ENCODE peak calls at places on chromosomes 7 and 10, in seven cellular contexts. One of them, this sample, is unnamed.

GRCh38 chr10:29663718-29664117 is 28.9 kb upstream of the SVIL start:
- DNase-seq in breast epithelium: no peak
- DNase-seq in IMR-90: no peak
- DNase-seq in cardiac muscle cell: no peak
- DNase-seq in spleen: no peak
- DNase-seq in left ventricle myocardium inferior: no peak
- DNase-seq in K562: no peak
- DNase-seq in this sample: no peak

GRCh38 chr7:7719235-7719634 is 828 bp upstream of the RPA3 start:
- DNase-seq in K562: no peak
- DNase-seq in left ventricle myocardium inferior: no peak
- DNase-seq in breast epithelium: no peak
- DNase-seq in cardiac muscle cell: peak; percentile 87
- DNase-seq in IMR-90: peak; percentile 99
- DNase-seq in spleen: no peak
- DNase-seq in this sample: no peak

GRCh38 chr10:77626266-77626935 is 11.2 kb downstream of the KCNMA1 start:
- DNase-seq in spleen: no peak
- DNase-seq in IMR-90: no peak
- DNase-seq in left ventricle myocardium inferior: no peak
- DNase-seq in cardiac muscle cell: no peak
- DNase-seq in breast epithelium: no peak
- DNase-seq in K562: no peak
- DNase-seq in this sample: no peak

GRCh38 chr7:538764-539685 is 19.4 kb upstream of the PDGFA start:
- DNase-seq in K562: no peak
- DNase-seq in IMR-90: no peak
- DNase-seq in left ventricle myocardium inferior: no peak
- DNase-seq in spleen: no peak
- DNase-seq in cardiac muscle cell: no peak
- DNase-seq in breast epithelium: no peak
- DNase-seq in this sample: peak; percentile 72

GRCh38 chr7:111051832-111052231 is 39.1 kb upstream of the LRRN3 start:
- DNase-seq in left ventricle myocardium inferior: no peak
- DNase-seq in spleen: no peak
- DNase-seq in cardiac muscle cell: no peak
- DNase-seq in K562: no peak
- DNase-seq in IMR-90: no peak
- DNase-seq in breast epithelium: no peak
- DNase-seq in this sample: no peak

GRCh38 chr10:29181936-29182335 is 106.9 kb upstream of the LYZL1 start:
- DNase-seq in cardiac muscle cell: no peak
- DNase-seq in K562: no peak
- DNase-seq in breast epithelium: no peak
- DNase-seq in IMR-90: peak; percentile 8
- DNase-seq in spleen: no peak
- DNase-seq in left ventricle myocardium inferior: no peak
- DNase-seq in this sample: no peak

GRCh38 chr7:17298840-17299476 is 506 bp downstream of the AHR start:
- DNase-seq in K562: no peak
- DNase-seq in spleen: peak; percentile 92
- DNase-seq in left ventricle myocardium inferior: peak; percentile 48
- DNase-seq in IMR-90: peak; percentile 12
- DNase-seq in cardiac muscle cell: peak; percentile 48
- DNase-seq in breast epithelium: peak; percentile 54
- DNase-seq in this sample: peak; percentile 86

GRCh38 chr7:48091506-48092433 is 2.7 kb downstream of the UPP1 start:
- DNase-seq in breast epithelium: no peak
- DNase-seq in left ventricle myocardium inferior: no peak
- DNase-seq in cardiac muscle cell: no peak
- DNase-seq in spleen: peak; percentile 61
- DNase-seq in K562: no peak
- DNase-seq in IMR-90: no peak
- DNase-seq in this sample: peak; percentile 40

GRCh38 chr7:73706122-73707044 is 13.1 kb downstream of the STX1A start:
- DNase-seq in IMR-90: peak; percentile 52
- DNase-seq in breast epithelium: no peak
- DNase-seq in spleen: no peak
- DNase-seq in K562: no peak
- DNase-seq in cardiac muscle cell: no peak
- DNase-seq in left ventricle myocardium inferior: no peak
- DNase-seq in this sample: no peak

GRCh38 chr7:44060948-44061644 is 4.3 kb downstream of the PGAM2 start:
- DNase-seq in spleen: peak; percentile 65
- DNase-seq in IMR-90: no peak
- DNase-seq in cardiac muscle cell: no peak
- DNase-seq in breast epithelium: peak; percentile 31
- DNase-seq in left ventricle myocardium inferior: peak; percentile 14
- DNase-seq in K562: no peak
- DNase-seq in this sample: no peak

GRCh38 chr10:97612386-97612785 is 20.9 kb downstream of the MORN4 start:
- DNase-seq in cardiac muscle cell: peak; percentile 70
- DNase-seq in left ventricle myocardium inferior: no peak
- DNase-seq in spleen: no peak
- DNase-seq in breast epithelium: no peak
- DNase-seq in K562: peak; percentile 39
- DNase-seq in IMR-90: peak; percentile 55
- DNase-seq in this sample: peak; percentile 72

GRCh38 chr10:49133706-49134248 is at the start of gene FAM170B:
- DNase-seq in K562: no peak
- DNase-seq in spleen: no peak
- DNase-seq in left ventricle myocardium inferior: no peak
- DNase-seq in IMR-90: no peak
- DNase-seq in cardiac muscle cell: no peak
- DNase-seq in breast epithelium: no peak
- DNase-seq in this sample: no peak

GRCh38 chr7:156479596-156479995 is 161.0 kb upstream of the RNF32 start:
- DNase-seq in K562: no peak
- DNase-seq in IMR-90: no peak
- DNase-seq in left ventricle myocardium inferior: no peak
- DNase-seq in cardiac muscle cell: no peak
- DNase-seq in spleen: no peak
- DNase-seq in breast epithelium: no peak
- DNase-seq in this sample: no peak

GRCh38 chr7:7639847-7640220 is 718 bp upstream of the UMAD1 start:
- DNase-seq in left ventricle myocardium inferior: no peak
- DNase-seq in breast epithelium: no peak
- DNase-seq in IMR-90: peak; percentile 2
- DNase-seq in spleen: no peak
- DNase-seq in K562: no peak
- DNase-seq in cardiac muscle cell: peak; percentile 24
- DNase-seq in this sample: no peak

GRCh38 chr10:43226441-43226840 is 40.4 kb downstream of the RASGEF1A start:
- DNase-seq in breast epithelium: peak; percentile 35
- DNase-seq in cardiac muscle cell: no peak
- DNase-seq in IMR-90: no peak
- DNase-seq in K562: no peak
- DNase-seq in left ventricle myocardium inferior: no peak
- DNase-seq in spleen: no peak
- DNase-seq in this sample: peak; percentile 24

GRCh38 chr7:132394283-132395003 is 181.8 kb downstream of the PLXNA4 start:
- DNase-seq in breast epithelium: no peak
- DNase-seq in spleen: no peak
- DNase-seq in K562: no peak
- DNase-seq in cardiac muscle cell: peak; percentile 31
- DNase-seq in left ventricle myocardium inferior: no peak
- DNase-seq in IMR-90: no peak
- DNase-seq in this sample: peak; percentile 61

GRCh38 chr7:127870231-127870907 is 160.9 kb downstream of the LRRC4 start:
- DNase-seq in K562: no peak
- DNase-seq in breast epithelium: no peak
- DNase-seq in left ventricle myocardium inferior: no peak
- DNase-seq in cardiac muscle cell: no peak
- DNase-seq in IMR-90: no peak
- DNase-seq in spleen: no peak
- DNase-seq in this sample: no peak

GRCh38 chr7:7816816-7817536 is 98.6 kb upstream of the RPA3 start:
- DNase-seq in left ventricle myocardium inferior: no peak
- DNase-seq in breast epithelium: no peak
- DNase-seq in IMR-90: no peak
- DNase-seq in spleen: no peak
- DNase-seq in cardiac muscle cell: no peak
- DNase-seq in K562: no peak
- DNase-seq in this sample: no peak

GRCh38 chr7:16359201-16359600 is 62.1 kb downstream of the CRPPA start:
- DNase-seq in cardiac muscle cell: peak; percentile 15
- DNase-seq in K562: no peak
- DNase-seq in left ventricle myocardium inferior: no peak
- DNase-seq in spleen: no peak
- DNase-seq in breast epithelium: no peak
- DNase-seq in IMR-90: no peak
- DNase-seq in this sample: no peak

GRCh38 chr10:17122052-17122451 is 7.6 kb downstream of the CUBN start:
- DNase-seq in cardiac muscle cell: peak; percentile 35
- DNase-seq in spleen: no peak
- DNase-seq in left ventricle myocardium inferior: no peak
- DNase-seq in IMR-90: no peak
- DNase-seq in breast epithelium: no peak
- DNase-seq in K562: no peak
- DNase-seq in this sample: no peak

GRCh38 chr10:122435212-122435827 is 19.1 kb upstream of the ARMS2 start:
- DNase-seq in IMR-90: peak; percentile 55
- DNase-seq in breast epithelium: no peak
- DNase-seq in K562: peak; percentile 18
- DNase-seq in cardiac muscle cell: peak; percentile 65
- DNase-seq in left ventricle myocardium inferior: no peak
- DNase-seq in spleen: no peak
- DNase-seq in this sample: no peak

GRCh38 chr7:130143986-130144618 is 61.1 kb downstream of the TMEM209 start:
- DNase-seq in IMR-90: no peak
- DNase-seq in cardiac muscle cell: no peak
- DNase-seq in spleen: peak; percentile 52
- DNase-seq in breast epithelium: no peak
- DNase-seq in K562: no peak
- DNase-seq in left ventricle myocardium inferior: no peak
- DNase-seq in this sample: no peak

GRCh38 chr7:84337386-84337785 is 142.8 kb upstream of the SEMA3A start:
- DNase-seq in spleen: no peak
- DNase-seq in cardiac muscle cell: peak; percentile 83
- DNase-seq in left ventricle myocardium inferior: no peak
- DNase-seq in IMR-90: peak; percentile 77
- DNase-seq in breast epithelium: no peak
- DNase-seq in K562: no peak
- DNase-seq in this sample: no peak

GRCh38 chr7:147756290-147756689 is 834.3 kb upstream of the C7orf33 start:
- DNase-seq in left ventricle myocardium inferior: no peak
- DNase-seq in breast epithelium: no peak
- DNase-seq in cardiac muscle cell: no peak
- DNase-seq in K562: no peak
- DNase-seq in spleen: no peak
- DNase-seq in IMR-90: no peak
- DNase-seq in this sample: no peak

GRCh38 chr7:100469227-100470044 is 5.4 kb upstream of the SPACDR start:
- DNase-seq in K562: peak; percentile 90
- DNase-seq in left ventricle myocardium inferior: peak; percentile 89
- DNase-seq in cardiac muscle cell: peak; percentile 82
- DNase-seq in spleen: peak; percentile 96
- DNase-seq in IMR-90: peak; percentile 64
- DNase-seq in breast epithelium: peak; percentile 88
- DNase-seq in this sample: peak; percentile 98

GRCh38 chr10:15725603-15726002 is 5.9 kb upstream of the ITGA8 start:
- DNase-seq in spleen: no peak
- DNase-seq in K562: peak; percentile 50
- DNase-seq in breast epithelium: no peak
- DNase-seq in cardiac muscle cell: peak; percentile 77
- DNase-seq in left ventricle myocardium inferior: no peak
- DNase-seq in IMR-90: peak; percentile 67
- DNase-seq in this sample: peak; percentile 53

GRCh38 chr7:26857534-26858228 is 6.7 kb downstream of the SKAP2 start:
- DNase-seq in cardiac muscle cell: no peak
- DNase-seq in breast epithelium: no peak
- DNase-seq in IMR-90: peak; percentile 67
- DNase-seq in spleen: peak; percentile 82
- DNase-seq in left ventricle myocardium inferior: no peak
- DNase-seq in K562: peak; percentile 12
- DNase-seq in this sample: peak; percentile 72

GRCh38 chr7:154744226-154744860 is 258.6 kb downstream of the PAXIP1 start:
- DNase-seq in spleen: no peak
- DNase-seq in cardiac muscle cell: no peak
- DNase-seq in K562: peak; percentile 94
- DNase-seq in breast epithelium: no peak
- DNase-seq in left ventricle myocardium inferior: no peak
- DNase-seq in IMR-90: no peak
- DNase-seq in this sample: peak; percentile 96
- TF ChIP-seq CTCF in spleen: peak; percentile 64
- TF ChIP-seq CTCF in cardiac muscle cell: no peak
- TF ChIP-seq CTCF in K562: peak; percentile 94
- TF ChIP-seq CTCF in breast epithelium: peak; percentile 33
- TF ChIP-seq CTCF in left ventricle myocardium inferior: peak; percentile 69
- TF ChIP-seq CTCF in IMR-90: peak; percentile 18
- TF ChIP-seq CTCF in this sample: peak; percentile 98

DNA sequence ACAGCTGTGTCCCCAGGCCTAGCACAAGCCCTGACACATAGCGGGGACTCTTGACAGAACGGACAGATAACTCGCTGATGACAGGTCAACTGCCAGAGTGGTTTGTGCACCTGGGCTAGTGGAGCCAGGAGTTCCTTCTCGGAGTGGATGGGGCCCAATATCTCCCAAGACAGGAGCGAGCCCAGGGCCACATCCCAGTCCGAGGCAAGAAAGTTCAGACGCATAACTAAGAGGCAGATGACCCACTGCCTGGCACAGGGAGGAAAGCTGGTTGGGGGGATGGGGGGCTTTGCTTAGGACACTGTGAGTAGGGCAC is 69.6 kb upstream of the ZNF479 start:
- DNase-seq in IMR-90: no peak
- DNase-seq in left ventricle myocardium inferior: no peak
- DNase-seq in spleen: peak; percentile 63
- DNase-seq in cardiac muscle cell: no peak
- DNase-seq in breast epithelium: peak; percentile 10
- DNase-seq in K562: no peak
- DNase-seq in this sample: no peak
- H3K9me3 ChIP-seq in IMR-90: peaks cover 42% of the 10 kb centered on the region
- H3K9me3 ChIP-seq in left ventricle myocardium inferior: peaks cover 40% of the 10 kb centered on the region
- H3K9me3 ChIP-seq in spleen: no peaks in the 10 kb centered on the region
- H3K9me3 ChIP-seq in cardiac muscle cell: no peaks in the 10 kb centered on the region
- H3K9me3 ChIP-seq in breast epithelium: peaks cover 57% of the 10 kb centered on the region
- H3K9me3 ChIP-seq in K562: no peaks in the 10 kb centered on the region
- H3K9me3 ChIP-seq in this sample: peaks cover 35% of the 10 kb centered on the region

DNA sequence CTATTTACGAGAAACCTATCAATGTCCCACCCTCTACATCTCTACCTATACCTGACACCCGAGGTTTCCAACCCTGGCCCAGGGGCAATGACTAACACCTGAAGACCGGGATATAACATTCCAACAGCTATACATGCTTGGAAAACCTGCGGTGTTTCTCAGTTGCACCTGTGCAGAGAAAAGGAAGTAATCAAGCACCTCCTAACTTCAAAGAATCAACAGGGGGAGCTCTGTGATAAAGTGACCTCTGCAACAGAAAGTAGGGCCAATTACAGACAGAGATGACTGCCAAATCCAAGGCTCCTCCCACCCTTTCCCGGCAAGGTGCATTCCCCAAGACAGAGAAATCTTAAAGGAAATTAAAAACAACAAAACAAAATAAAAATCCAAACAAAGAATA is 41.3 kb downstream of the CCDC6 start:
- DNase-seq in spleen: no peak
- DNase-seq in left ventricle myocardium inferior: no peak
- DNase-seq in K562: peak; percentile 55
- DNase-seq in cardiac muscle cell: peak; percentile 44
- DNase-seq in breast epithelium: no peak
- DNase-seq in IMR-90: peak; percentile 18
- DNase-seq in this sample: peak; percentile 67
- TF ChIP-seq CTCF in spleen: peak; percentile 45
- TF ChIP-seq CTCF in left ventricle myocardium inferior: peak; percentile 59
- TF ChIP-seq CTCF in K562: peak; percentile 88
- TF ChIP-seq CTCF in cardiac muscle cell: peak; percentile 26
- TF ChIP-seq CTCF in breast epithelium: no peak
- TF ChIP-seq CTCF in IMR-90: peak; percentile 23
- TF ChIP-seq CTCF in this sample: peak; percentile 69

GRCh38 chr10:80409121-80409520 is 770 bp downstream of the PRXL2A start:
- DNase-seq in IMR-90: no peak
- DNase-seq in breast epithelium: no peak
- DNase-seq in K562: no peak
- DNase-seq in cardiac muscle cell: no peak
- DNase-seq in left ventricle myocardium inferior: no peak
- DNase-seq in spleen: no peak
- DNase-seq in this sample: no peak
- H3K9me3 ChIP-seq in IMR-90: no peaks in the 10 kb centered on the region
- H3K9me3 ChIP-seq in breast epithelium: no peaks in the 10 kb centered on the region
- H3K9me3 ChIP-seq in K562: no peaks in the 10 kb centered on the region
- H3K9me3 ChIP-seq in cardiac muscle cell: no peaks in the 10 kb centered on the region
- H3K9me3 ChIP-seq in left ventricle myocardium inferior: no peaks in the 10 kb centered on the region
- H3K9me3 ChIP-seq in spleen: no peaks in the 10 kb centered on the region
- H3K9me3 ChIP-seq in this sample: no peaks in the 10 kb centered on the region

This sample was measured in endodermal cell.